ENCODE peak calls at places on chromosome X, in five cellular contexts. F, O, H, D and V are unnamed samples.

GRCh38 chrX:53223955-53224859 is 800 bp downstream of the KDM5C start:
- DNase-seq in O (no peak), D (no peak), F (peak; percentile 47), H (no peak), V (peak; percentile 42)

GRCh38 chrX:135003876-135004623 is 13.3 kb downstream of the SMIM10 start:
- DNase-seq in H (peak; percentile 94), F (peak; percentile 90), O (peak; percentile 92), D (peak; percentile 89), V (peak; percentile 90)

GRCh38 chrX:153863251-153863991 is 22.6 kb downstream of the L1CAM start:
- DNase-seq in H (peak; percentile 59), O (no peak), F (no peak), D (no peak), V (no peak)

GRCh38 chrX:45843518-45843917 is 642.8 kb upstream of the DIPK2B start:
- DNase-seq in H (no peak), F (peak; percentile 22), O (no peak), D (no peak), V (no peak)

GRCh38 chrX:16786791-16787735 is 797 bp downstream of the TXLNG start:
- DNase-seq in H (peak; percentile 74), F (no peak), O (peak; percentile 56), D (peak; percentile 18), V (peak; percentile 43)

GRCh38 chrX:63050225-63050624 is 300.9 kb downstream of the SPIN4 start:
- DNase-seq in F (no peak), H (no peak), D (no peak), O (no peak), V (no peak)

GRCh38 chrX:49155243-49155899 is 7.2 kb upstream of the MAGIX start:
- DNase-seq in H (peak; percentile 83), F (peak; percentile 59), O (no peak), D (no peak), V (no peak)

GRCh38 chrX:87518504-87518903 is 902 bp downstream of the KLHL4 start:
- DNase-seq in D (no peak), H (no peak), O (no peak), F (peak; percentile 69), V (no peak)

GRCh38 chrX:23871905-23872546 is 35.7 kb downstream of the APOO start:
- DNase-seq in F (no peak), D (no peak), O (no peak), H (no peak), V (peak; percentile 46)

GRCh38 chrX:37666516-37666915 is 19.1 kb upstream of the XK start:
- DNase-seq in D (no peak), H (no peak), F (peak; percentile 9), O (no peak), V (no peak)

GRCh38 chrX:43357741-43358140 is 298.4 kb upstream of the MAOA start:
- DNase-seq in D (no peak), O (no peak), F (no peak), H (no peak), V (no peak)

GRCh38 chrX:9522756-9523155 is 57.9 kb downstream of the TBL1X start:
- DNase-seq in F (no peak), H (no peak), D (no peak), O (no peak), V (no peak)

GRCh38 chrX:2854918-2855317 is 26.2 kb downstream of the GYG2 start:
- DNase-seq in H (no peak), F (no peak), O (no peak), D (no peak), V (no peak)

GRCh38 chrX:150694738-150695410 is 1.7 kb downstream of the MTMR1 start:
- DNase-seq in O (no peak), D (no peak), F (no peak), H (no peak), V (no peak)

GRCh38 chrX:40166582-40166981 is 68.8 kb upstream of the BCOR start:
- DNase-seq in F (no peak), H (no peak), D (no peak), O (no peak), V (no peak)

GRCh38 chrX:1440506-1440905 is 12.2 kb downstream of the ASMTL start:
- DNase-seq in D (no peak), O (no peak), H (peak; percentile 38), F (no peak), V (peak; percentile 8)

GRCh38 chrX:102957751-102958150 is 20.7 kb downstream of the RAB40AL start:
- DNase-seq in F (no peak), H (no peak), D (no peak), O (no peak), V (no peak)

GRCh38 chrX:11119295-11119943 is 8.3 kb downstream of the HCCS start:
- DNase-seq in F (no peak), D (no peak), O (no peak), H (no peak), V (no peak)
- H3K27me3 ChIP-seq in F (no peaks in the 10 kb centered on the region), D (no peaks in the 10 kb centered on the region), O (no peaks in the 10 kb centered on the region), H (no peaks in the 10 kb centered on the region), V (no peaks in the 10 kb centered on the region)

DNA sequence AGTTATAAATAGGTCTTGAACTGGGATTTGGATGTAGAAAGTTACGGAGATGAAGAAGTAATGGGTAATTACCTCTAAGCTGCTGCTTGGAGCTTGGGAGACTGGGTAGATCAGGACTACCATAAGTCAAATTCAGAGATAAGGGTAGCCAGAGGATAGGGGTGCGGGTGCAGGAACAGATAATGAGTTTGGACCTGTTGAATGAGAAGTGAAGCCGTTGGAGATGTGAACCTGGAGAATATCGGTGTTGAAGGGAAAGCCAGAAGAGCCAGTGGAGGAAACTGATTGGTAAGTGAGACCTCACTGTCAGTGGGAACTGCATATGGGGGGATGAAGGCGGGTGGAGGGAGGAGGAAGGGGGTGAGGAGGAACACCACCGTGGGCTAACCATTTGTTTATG is 618 bp upstream of the FOXO4 start:
- DNase-seq in O (no peak), D (no peak), F (no peak), H (no peak), V (no peak)
- H3K4me3 ChIP-seq in O (peak overlapping the region; percentile 48), D (peak overlapping the region; percentile 64), F (no peak overlapping the region), H (peak overlapping the region; percentile 62), V (peak overlapping the region; percentile 59)

GRCh38 chrX:54920610-54921426 is at the start of gene TRO:
- DNase-seq in H (no peak), D (no peak), F (no peak), O (no peak), V (no peak)
- TF ChIP-seq CTCF in H (no peak), D (no peak), F (peak; percentile 9), O (no peak), V (no peak)

GRCh38 chrX:106954041-106954440 is 33.8 kb downstream of the CLDN2 start:
- DNase-seq in O (no peak), D (no peak), F (no peak), H (no peak), V (no peak)

GRCh38 chrX:106955004-106955772 is 35.0 kb downstream of the CLDN2 start:
- DNase-seq in O (no peak), H (no peak), F (no peak), D (no peak), V (no peak)

GRCh38 chrX:106959897-106960296 is 39.7 kb downstream of the CLDN2 start:
- DNase-seq in H (no peak), D (no peak), O (no peak), F (peak; percentile 30), V (no peak)

GRCh38 chrX:106952988-106953387 is 32.8 kb downstream of the CLDN2 start:
- DNase-seq in O (no peak), F (peak; percentile 25), D (no peak), H (no peak), V (no peak)

GRCh38 chrX:106957856-106958255 is 37.7 kb downstream of the CLDN2 start:
- DNase-seq in D (no peak), H (no peak), F (no peak), O (no peak), V (no peak)
- H3K27me3 ChIP-seq in D (no peaks in the 10 kb centered on the region), H (no peaks in the 10 kb centered on the region), F (no peaks in the 10 kb centered on the region), O (no peaks in the 10 kb centered on the region), V (no peaks in the 10 kb centered on the region)